ENCODE peak calls at places on chromosomes 11 and 22, in six cellular contexts. B is fibroblast of lung, V is upper lobe of right lung, S is astrocyte, Q is stomach, K is keratinocyte. A is an unnamed sample.
A peak's percentile ranks its signal among the peaks of the same experiment; 100 is the strongest.

GRCh38 chr22:43733138-43733537 is 79.0 kb downstream of the EFCAB6 start:
- DNase-seq in B (no peak), V (no peak), S (no peak), Q (no peak), K (no peak), A (no peak)

GRCh38 chr11:126647735-126648134 is 292.2 kb downstream of the ST3GAL4 start:
- DNase-seq in B (peak; percentile 92), V (no peak), S (peak; percentile 88), Q (no peak), K (peak; percentile 68), A (no peak)

GRCh38 chr22:44057411-44057987 is 33.4 kb downstream of the PARVB start:
- DNase-seq in B (no peak), V (no peak), S (no peak), Q (no peak), K (no peak), A (no peak)

GRCh38 chr11:31956310-31956709 is 134.6 kb upstream of the RCN1 start:
- DNase-seq in B (peak; percentile 64), V (no peak), S (peak; percentile 45), Q (no peak), K (no peak), A (no peak)

GRCh38 chr11:134684576-134684975 is 272.5 kb upstream of the B3GAT1 start:
- DNase-seq in B (no peak), V (no peak), S (no peak), Q (no peak), K (no peak), A (no peak)

GRCh38 chr22:38213319-38214247 is 11.8 kb downstream of the MAFF start:
- DNase-seq in B (no peak), V (no peak), S (no peak), Q (no peak), K (no peak), A (no peak)

GRCh38 chr11:85810871-85811611 is at the start of gene SYTL2:
- DNase-seq in B (peak; percentile 61), V (peak; percentile 90), S (peak; percentile 33), Q (peak; percentile 82), K (no peak), A (peak; percentile 79)

GRCh38 chr11:393219-394033 is 583 bp upstream of the PKP3 start:
- DNase-seq in B (peak; percentile 76), V (no peak), S (peak; percentile 57), Q (peak; percentile 66), K (peak; percentile 72), A (peak; percentile 50)

GRCh38 chr22:29269230-29269604 is 1.1 kb downstream of the EWSR1 start:
- DNase-seq in B (no peak), V (no peak), S (no peak), Q (no peak), K (no peak), A (no peak)

GRCh38 chr22:29268511-29269229 is 602 bp downstream of the EWSR1 start:
- DNase-seq in B (peak; percentile 70), V (peak; percentile 87), S (peak; percentile 47), Q (peak; percentile 61), K (no peak), A (peak; percentile 64)

GRCh38 chr22:29269731-29270474 is 1.8 kb downstream of the EWSR1 start:
- DNase-seq in B (peak; percentile 20), V (no peak), S (no peak), Q (no peak), K (no peak), A (peak; percentile 28)

GRCh38 chr22:29272624-29273023 is 4.6 kb downstream of the EWSR1 start:
- DNase-seq in B (no peak), V (no peak), S (no peak), Q (no peak), K (no peak), A (no peak)

DNA sequence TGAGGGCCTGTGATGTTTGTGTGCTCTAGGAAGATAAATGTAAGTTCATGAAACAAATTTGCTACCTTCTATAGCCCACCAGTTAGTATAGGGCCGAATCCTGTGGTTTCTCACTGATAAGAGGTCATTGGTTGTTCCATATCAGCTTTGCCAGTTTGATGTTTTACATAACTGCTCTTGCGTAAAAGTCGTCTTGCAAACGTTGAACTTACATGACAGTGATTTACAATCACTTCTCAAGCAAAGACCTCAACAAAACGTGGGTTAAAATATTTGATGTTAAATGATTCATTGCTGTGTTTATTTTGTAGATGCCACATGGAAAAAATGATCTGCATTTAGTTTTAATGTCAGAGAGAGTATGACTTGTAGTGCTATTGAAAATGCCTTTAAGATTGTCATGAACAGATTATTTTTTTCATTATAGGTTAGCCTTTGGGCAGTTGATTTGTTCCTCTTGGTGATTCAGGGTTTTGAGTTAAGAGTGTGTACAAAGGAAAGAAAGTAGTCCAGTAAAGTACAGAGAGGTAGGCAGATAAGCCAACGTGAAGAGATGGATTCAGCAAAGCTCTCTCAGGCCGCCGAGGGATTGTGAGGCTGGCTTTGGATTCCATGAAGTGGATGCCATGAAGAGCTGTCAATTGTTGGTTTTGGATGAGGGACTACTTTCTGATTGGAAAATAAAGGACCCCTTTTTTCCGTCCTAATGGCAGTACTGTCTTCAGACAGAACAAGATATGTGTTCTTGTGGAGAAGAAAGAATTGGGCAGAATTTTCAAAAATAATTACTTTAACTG is 2.6 kb downstream of the EWSR1 start:
- DNase-seq in B (peak; percentile 62), V (no peak), S (peak; percentile 59), Q (no peak), K (no peak), A (no peak)
- H3K36me3 ChIP-seq in B (peaks cover 5% of the 10 kb centered on the region), V (peaks cover 36% of the 10 kb centered on the region), S (peaks cover 49% of the 10 kb centered on the region), Q (peaks cover 24% of the 10 kb centered on the region), K (peaks cover 17% of the 10 kb centered on the region), A (peaks cover 73% of the 10 kb centered on the region)

GRCh38 chr22:31754813-31755212 is 994 bp downstream of the DEPDC5 start:
- DNase-seq in B (no peak), V (no peak), S (no peak), Q (no peak), K (no peak), A (no peak)
- H3K4me3 ChIP-seq in B (peak overlapping the region; percentile 81), V (peak overlapping the region; percentile 80), S (peak overlapping the region; percentile 86), Q (peak overlapping the region; percentile 76), K (peak overlapping the region; percentile 96), A (peak overlapping the region; percentile 67)

GRCh38 chr11:61325649-61326414 is 7.1 kb downstream of the DDB1 start:
- DNase-seq in B (peak; percentile 43), V (no peak), S (peak; percentile 16), Q (no peak), K (no peak), A (no peak)
- H3K36me3 ChIP-seq in B (peaks cover 23% of the 10 kb centered on the region), V (peaks cover 95% of the 10 kb centered on the region), S (peaks cover 67% of the 10 kb centered on the region), Q (peaks cover 82% of the 10 kb centered on the region), K (peaks cover 39% of the 10 kb centered on the region), A (peaks cover 83% of the 10 kb centered on the region)

GRCh38 chr11:68331338-68331947 is 19.1 kb downstream of the LRP5 start:
- DNase-seq in B (no peak), V (no peak), S (no peak), Q (no peak), K (no peak), A (no peak)
- H3K4me3 ChIP-seq in B (no peak overlapping the region), V (no peak overlapping the region), S (no peak overlapping the region), Q (no peak overlapping the region), K (no peak overlapping the region), A (no peak overlapping the region)

DNA sequence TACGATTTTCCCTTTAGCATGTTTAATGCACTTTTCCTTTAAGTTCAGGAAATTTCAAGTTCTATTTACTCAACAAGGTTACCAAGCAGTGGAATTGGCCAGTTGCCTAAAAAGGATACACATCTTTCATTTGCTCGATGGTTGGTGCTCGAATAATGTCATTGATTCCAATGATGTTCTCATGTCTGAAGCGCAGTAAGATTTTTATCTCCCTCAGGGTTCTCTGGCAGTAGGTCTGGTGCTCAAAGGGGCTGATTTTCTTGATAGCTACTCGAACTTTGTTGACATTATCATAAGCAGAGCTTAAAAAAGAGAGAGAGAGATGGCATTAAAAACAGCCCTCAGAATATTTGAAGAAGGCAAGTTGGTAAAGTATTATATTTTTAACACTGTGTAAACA is 59.9 kb downstream of the MAPK1 start:
- DNase-seq in B (no peak), V (no peak), S (no peak), Q (no peak), K (no peak), A (no peak)
- H3K36me3 ChIP-seq in B (peaks cover 1% of the 10 kb centered on the region), V (peaks cover 49% of the 10 kb centered on the region), S (peaks cover 21% of the 10 kb centered on the region), Q (peaks cover 17% of the 10 kb centered on the region), K (peaks cover 20% of the 10 kb centered on the region), A (peaks cover 47% of the 10 kb centered on the region)

DNA sequence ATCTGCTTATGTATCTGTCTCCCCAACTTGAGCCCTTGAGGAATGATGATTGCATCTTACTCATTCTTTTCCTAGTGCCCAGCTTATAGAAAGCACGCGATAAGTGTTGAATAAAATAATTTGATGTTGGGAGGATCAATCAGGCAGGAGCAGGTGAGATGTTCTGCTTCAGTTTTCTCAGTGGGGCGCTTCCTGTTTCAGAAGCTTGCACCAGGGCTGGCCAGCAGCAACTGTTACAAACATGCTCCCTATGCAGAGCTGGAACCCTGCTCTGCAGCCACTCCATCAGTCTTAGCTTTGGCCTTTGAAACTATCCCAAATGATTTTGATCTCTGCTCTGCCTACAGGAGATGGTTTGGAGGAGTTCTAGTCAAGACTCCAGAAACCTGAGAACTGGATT is 3.9 kb downstream of the ENDOD1 start:
- DNase-seq in B (no peak), V (no peak), S (no peak), Q (no peak), K (no peak), A (no peak)
- H3K4me3 ChIP-seq in B (no peak overlapping the region), V (no peak overlapping the region), S (no peak overlapping the region), Q (no peak overlapping the region), K (no peak overlapping the region), A (no peak overlapping the region)

DNA sequence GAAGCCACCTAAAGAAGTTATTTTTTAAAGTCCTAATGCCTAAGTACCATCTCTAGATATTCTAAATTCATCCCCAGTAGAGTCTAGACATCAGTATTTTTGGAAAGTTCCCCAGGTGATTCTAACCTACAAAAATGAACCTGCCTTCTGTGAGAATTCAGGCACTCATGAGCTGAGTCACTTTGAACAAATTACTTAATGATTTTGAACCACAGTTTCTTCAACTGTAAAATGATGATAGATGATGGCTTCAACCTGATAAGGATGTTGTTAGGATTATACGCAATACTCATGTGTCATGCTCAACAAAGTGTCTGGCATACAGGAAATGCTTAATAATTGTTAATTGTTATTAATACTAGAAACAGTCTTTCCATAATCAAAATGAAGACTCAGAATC is 82.8 kb upstream of the OR5AK2 start:
- DNase-seq in B (peak; percentile 22), V (no peak), S (peak; percentile 18), Q (no peak), K (peak; percentile 46), A (no peak)
- H3K36me3 ChIP-seq in B (no peaks in the 10 kb centered on the region), V (no peaks in the 10 kb centered on the region), S (no peaks in the 10 kb centered on the region), Q (no peaks in the 10 kb centered on the region), K (no peaks in the 10 kb centered on the region), A (no peaks in the 10 kb centered on the region)

GRCh38 chr11:107708787-107709186 is 3.1 kb downstream of the SLN start:
- DNase-seq in B (no peak), V (no peak), S (no peak), Q (no peak), K (no peak), A (peak; percentile 48)
- H3K4me3 ChIP-seq in B (no peak overlapping the region), V (no peak overlapping the region), S (no peak overlapping the region), Q (no peak overlapping the region), K (no peak overlapping the region), A (no peak overlapping the region)